ENCODE peak calls at places on chromosomes 4 and X, in six cellular contexts. One of them, this sample, is unnamed.

GRCh38 chr4:158094413-158095110 is 78.3 kb downstream of the GASK1B start:
- DNase-seq in stimulated activated CD8-positive, alpha-beta memory T cell treated with anti-CD3 and anti-CD28 coated beads, Interleukin-7, amount 100 ng/mL, for 48 hours: no peak
- DNase-seq in NCI-H2081: no peak
- DNase-seq in AG04450: peak
- DNase-seq in foreskin fibroblast: peak
- DNase-seq in EL: peak
- DNase-seq in this sample: no peak

GRCh38 chrX:25048176-25048575 is 32.4 kb upstream of the ARX start:
- DNase-seq in foreskin fibroblast: no peak
- DNase-seq in AG04450: no peak
- DNase-seq in stimulated activated CD8-positive, alpha-beta memory T cell treated with anti-CD3 and anti-CD28 coated beads, Interleukin-7, amount 100 ng/mL, for 48 hours: no peak
- DNase-seq in EL: no peak
- DNase-seq in NCI-H2081: no peak
- DNase-seq in this sample: no peak

GRCh38 chrX:36856849-36857248 is 151.3 kb upstream of the FAM47C start:
- DNase-seq in AG04450: no peak
- DNase-seq in NCI-H2081: no peak
- DNase-seq in EL: peak
- DNase-seq in stimulated activated CD8-positive, alpha-beta memory T cell treated with anti-CD3 and anti-CD28 coated beads, Interleukin-7, amount 100 ng/mL, for 48 hours: no peak
- DNase-seq in foreskin fibroblast: no peak
- DNase-seq in this sample: no peak

GRCh38 chrX:17535229-17535628 is 160.2 kb downstream of the NHS start:
- DNase-seq in AG04450: no peak
- DNase-seq in foreskin fibroblast: no peak
- DNase-seq in EL: peak
- DNase-seq in NCI-H2081: no peak
- DNase-seq in stimulated activated CD8-positive, alpha-beta memory T cell treated with anti-CD3 and anti-CD28 coated beads, Interleukin-7, amount 100 ng/mL, for 48 hours: no peak
- DNase-seq in this sample: peak

GRCh38 chr4:42627887-42628646 is 28.8 kb downstream of the ATP8A1 start:
- DNase-seq in NCI-H2081: peak
- DNase-seq in stimulated activated CD8-positive, alpha-beta memory T cell treated with anti-CD3 and anti-CD28 coated beads, Interleukin-7, amount 100 ng/mL, for 48 hours: peak
- DNase-seq in EL: no peak
- DNase-seq in foreskin fibroblast: no peak
- DNase-seq in AG04450: no peak
- DNase-seq in this sample: no peak

GRCh38 chrX:110851780-110852179 is 56.2 kb upstream of the CHRDL1 start:
- DNase-seq in EL: peak
- DNase-seq in AG04450: no peak
- DNase-seq in stimulated activated CD8-positive, alpha-beta memory T cell treated with anti-CD3 and anti-CD28 coated beads, Interleukin-7, amount 100 ng/mL, for 48 hours: no peak
- DNase-seq in foreskin fibroblast: peak
- DNase-seq in NCI-H2081: no peak
- DNase-seq in this sample: no peak

GRCh38 chr4:105594094-105595010 is 41.9 kb downstream of the ARHGEF38 start:
- DNase-seq in EL: no peak
- DNase-seq in foreskin fibroblast: no peak
- DNase-seq in AG04450: no peak
- DNase-seq in NCI-H2081: no peak
- DNase-seq in stimulated activated CD8-positive, alpha-beta memory T cell treated with anti-CD3 and anti-CD28 coated beads, Interleukin-7, amount 100 ng/mL, for 48 hours: no peak
- DNase-seq in this sample: no peak

GRCh38 chr4:108829981-108830492 is 67.2 kb upstream of the ETNPPL start:
- DNase-seq in foreskin fibroblast: no peak
- DNase-seq in EL: peak
- DNase-seq in NCI-H2081: no peak
- DNase-seq in stimulated activated CD8-positive, alpha-beta memory T cell treated with anti-CD3 and anti-CD28 coated beads, Interleukin-7, amount 100 ng/mL, for 48 hours: no peak
- DNase-seq in AG04450: no peak
- DNase-seq in this sample: no peak

GRCh38 chr4:48184891-48185290 is 50.8 kb upstream of the TXK start:
- DNase-seq in NCI-H2081: no peak
- DNase-seq in foreskin fibroblast: no peak
- DNase-seq in stimulated activated CD8-positive, alpha-beta memory T cell treated with anti-CD3 and anti-CD28 coated beads, Interleukin-7, amount 100 ng/mL, for 48 hours: no peak
- DNase-seq in EL: no peak
- DNase-seq in AG04450: no peak
- DNase-seq in this sample: no peak

GRCh38 chr4:104971458-104971857 is 175.2 kb upstream of the TET2 start:
- DNase-seq in EL: no peak
- DNase-seq in stimulated activated CD8-positive, alpha-beta memory T cell treated with anti-CD3 and anti-CD28 coated beads, Interleukin-7, amount 100 ng/mL, for 48 hours: no peak
- DNase-seq in foreskin fibroblast: no peak
- DNase-seq in NCI-H2081: no peak
- DNase-seq in AG04450: no peak
- DNase-seq in this sample: no peak

GRCh38 chr4:94798808-94799207 is 41.1 kb downstream of the BMPR1B start:
- DNase-seq in AG04450: no peak
- DNase-seq in NCI-H2081: no peak
- DNase-seq in stimulated activated CD8-positive, alpha-beta memory T cell treated with anti-CD3 and anti-CD28 coated beads, Interleukin-7, amount 100 ng/mL, for 48 hours: no peak
- DNase-seq in EL: no peak
- DNase-seq in foreskin fibroblast: no peak
- DNase-seq in this sample: no peak

GRCh38 chr4:82561745-82562552 is at the start of gene TMEM150C:
- DNase-seq in foreskin fibroblast: no peak
- DNase-seq in NCI-H2081: peak
- DNase-seq in EL: peak
- DNase-seq in stimulated activated CD8-positive, alpha-beta memory T cell treated with anti-CD3 and anti-CD28 coated beads, Interleukin-7, amount 100 ng/mL, for 48 hours: no peak
- DNase-seq in AG04450: no peak
- DNase-seq in this sample: peak

GRCh38 chr4:186792994-186793393 is 69.3 kb upstream of the FAT1 start:
- DNase-seq in AG04450: peak
- DNase-seq in foreskin fibroblast: peak
- DNase-seq in EL: peak
- DNase-seq in NCI-H2081: no peak
- DNase-seq in stimulated activated CD8-positive, alpha-beta memory T cell treated with anti-CD3 and anti-CD28 coated beads, Interleukin-7, amount 100 ng/mL, for 48 hours: no peak
- DNase-seq in this sample: no peak

This sample was measured in neural crest cell.